ENCODE peak calls at places on chromosomes 4 and X, in ten cellular contexts. One of them, this sample, is unnamed.

GRCh38 chr4:71460368-71460767 is 121.5 kb downstream of the SLC4A4 start:
- DNase-seq in bronchial epithelial cell: no peak
- DNase-seq in mucosa of descending colon: peak
- DNase-seq in OCI-LY7: no peak
- DNase-seq in mesothelial cell of epicardium: no peak
- DNase-seq in A549: no peak
- DNase-seq in left ventricle myocardium inferior: no peak
- DNase-seq in dorsolateral prefrontal cortex: no peak
- DNase-seq in activated CD8-positive, alpha-beta T cell treated with anti-CD3 and anti-CD28 coated beads for 36 hours: no peak
- DNase-seq in MM.1S: no peak
- DNase-seq in this sample: no peak

GRCh38 chr4:119227690-119228089 is 15.2 kb downstream of the USP53 start:
- DNase-seq in bronchial epithelial cell: no peak
- DNase-seq in mucosa of descending colon: no peak
- DNase-seq in OCI-LY7: no peak
- DNase-seq in mesothelial cell of epicardium: no peak
- DNase-seq in A549: no peak
- DNase-seq in left ventricle myocardium inferior: no peak
- DNase-seq in dorsolateral prefrontal cortex: no peak
- DNase-seq in activated CD8-positive, alpha-beta T cell treated with anti-CD3 and anti-CD28 coated beads for 36 hours: no peak
- DNase-seq in MM.1S: no peak
- DNase-seq in this sample: no peak

GRCh38 chr4:7333801-7334421 is 100.8 kb downstream of the PSAPL1 start:
- DNase-seq in bronchial epithelial cell: no peak
- DNase-seq in mucosa of descending colon: peak
- DNase-seq in OCI-LY7: no peak
- DNase-seq in mesothelial cell of epicardium: no peak
- DNase-seq in A549: no peak
- DNase-seq in left ventricle myocardium inferior: no peak
- DNase-seq in dorsolateral prefrontal cortex: no peak
- DNase-seq in activated CD8-positive, alpha-beta T cell treated with anti-CD3 and anti-CD28 coated beads for 36 hours: no peak
- DNase-seq in MM.1S: no peak
- DNase-seq in this sample: no peak

GRCh38 chr4:8905773-8906667 is 34.4 kb upstream of the HMX1 start:
- DNase-seq in bronchial epithelial cell: no peak
- DNase-seq in mucosa of descending colon: no peak
- DNase-seq in OCI-LY7: no peak
- DNase-seq in mesothelial cell of epicardium: peak
- DNase-seq in A549: no peak
- DNase-seq in left ventricle myocardium inferior: no peak
- DNase-seq in dorsolateral prefrontal cortex: no peak
- DNase-seq in activated CD8-positive, alpha-beta T cell treated with anti-CD3 and anti-CD28 coated beads for 36 hours: no peak
- DNase-seq in MM.1S: no peak
- DNase-seq in this sample: no peak

GRCh38 chr4:131459430-131460101 is 1689.5 kb upstream of the PCDH10 start:
- DNase-seq in bronchial epithelial cell: no peak
- DNase-seq in mucosa of descending colon: no peak
- DNase-seq in OCI-LY7: peak
- DNase-seq in mesothelial cell of epicardium: no peak
- DNase-seq in A549: no peak
- DNase-seq in left ventricle myocardium inferior: no peak
- DNase-seq in dorsolateral prefrontal cortex: no peak
- DNase-seq in activated CD8-positive, alpha-beta T cell treated with anti-CD3 and anti-CD28 coated beads for 36 hours: peak
- DNase-seq in MM.1S: peak
- DNase-seq in this sample: no peak

GRCh38 chrX:77342028-77342427 is 105.2 kb upstream of the FGF16 start:
- DNase-seq in bronchial epithelial cell: no peak
- DNase-seq in mucosa of descending colon: no peak
- DNase-seq in OCI-LY7: no peak
- DNase-seq in mesothelial cell of epicardium: no peak
- DNase-seq in A549: no peak
- DNase-seq in left ventricle myocardium inferior: no peak
- DNase-seq in dorsolateral prefrontal cortex: no peak
- DNase-seq in activated CD8-positive, alpha-beta T cell treated with anti-CD3 and anti-CD28 coated beads for 36 hours: no peak
- DNase-seq in MM.1S: no peak
- DNase-seq in this sample: no peak

GRCh38 chr4:141630854-141631253 is 5.5 kb upstream of the IL15 start:
- DNase-seq in bronchial epithelial cell: no peak
- DNase-seq in mucosa of descending colon: no peak
- DNase-seq in OCI-LY7: no peak
- DNase-seq in mesothelial cell of epicardium: no peak
- DNase-seq in A549: no peak
- DNase-seq in left ventricle myocardium inferior: no peak
- DNase-seq in dorsolateral prefrontal cortex: no peak
- DNase-seq in activated CD8-positive, alpha-beta T cell treated with anti-CD3 and anti-CD28 coated beads for 36 hours: no peak
- DNase-seq in MM.1S: no peak
- DNase-seq in this sample: no peak

GRCh38 chr4:158869001-158869400 is 100.2 kb downstream of the FNIP2 start:
- DNase-seq in bronchial epithelial cell: no peak
- DNase-seq in mucosa of descending colon: no peak
- DNase-seq in OCI-LY7: no peak
- DNase-seq in mesothelial cell of epicardium: no peak
- DNase-seq in A549: no peak
- DNase-seq in left ventricle myocardium inferior: no peak
- DNase-seq in dorsolateral prefrontal cortex: no peak
- DNase-seq in activated CD8-positive, alpha-beta T cell treated with anti-CD3 and anti-CD28 coated beads for 36 hours: no peak
- DNase-seq in MM.1S: no peak
- DNase-seq in this sample: no peak

GRCh38 chrX:130347336-130347735 is 7.6 kb downstream of the SLC25A14 start:
- DNase-seq in bronchial epithelial cell: no peak
- DNase-seq in mucosa of descending colon: no peak
- DNase-seq in OCI-LY7: no peak
- DNase-seq in mesothelial cell of epicardium: no peak
- DNase-seq in A549: no peak
- DNase-seq in left ventricle myocardium inferior: no peak
- DNase-seq in dorsolateral prefrontal cortex: no peak
- DNase-seq in activated CD8-positive, alpha-beta T cell treated with anti-CD3 and anti-CD28 coated beads for 36 hours: no peak
- DNase-seq in MM.1S: no peak
- DNase-seq in this sample: no peak

DNA sequence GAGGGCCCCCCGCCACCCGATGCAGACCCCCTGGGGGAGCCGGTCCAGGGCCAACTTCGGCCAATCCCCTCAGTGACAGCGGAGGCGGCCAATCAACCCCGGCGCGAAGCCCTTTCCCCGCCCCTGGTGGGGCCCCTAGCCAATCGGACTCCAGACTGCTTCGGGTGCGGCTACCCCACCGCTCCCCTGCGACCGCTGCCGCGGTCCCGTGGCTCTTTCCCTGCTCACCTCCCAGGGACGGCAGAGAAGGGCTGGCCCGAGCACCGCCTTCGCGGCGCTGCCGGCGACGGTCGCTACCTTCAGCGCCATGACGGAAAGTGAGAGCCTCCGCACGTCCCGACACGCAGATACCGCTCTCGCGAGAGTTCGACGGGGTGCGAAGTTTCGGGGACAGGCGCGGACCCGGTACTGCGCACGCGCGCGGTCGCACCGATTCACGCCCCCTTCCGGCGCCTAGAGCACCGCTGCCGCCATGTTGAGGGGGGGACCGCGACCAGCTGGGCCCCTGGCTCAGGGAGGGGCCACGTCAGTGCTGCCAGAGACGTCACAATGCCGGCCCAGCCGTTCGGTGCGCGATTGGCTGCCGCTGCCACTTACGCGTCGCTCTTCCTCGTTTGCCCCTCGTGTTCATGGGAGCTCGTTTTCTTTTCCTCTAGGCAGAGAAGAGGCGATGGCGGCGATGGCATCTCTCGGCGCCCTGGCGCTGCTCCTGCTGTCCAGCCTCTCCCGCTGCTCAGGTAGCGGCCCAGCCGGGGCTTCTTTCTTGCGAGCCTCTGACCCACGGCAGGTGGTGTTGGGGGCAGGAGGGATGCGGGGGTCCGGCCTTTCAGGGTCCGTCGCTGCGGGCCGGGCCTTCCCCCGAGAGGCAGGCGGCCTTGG is at the start of the genes IDH3G and SSR4:
- DNase-seq in bronchial epithelial cell: peak
- DNase-seq in mucosa of descending colon: peak
- DNase-seq in OCI-LY7: peak
- DNase-seq in mesothelial cell of epicardium: peak
- DNase-seq in A549: peak
- DNase-seq in left ventricle myocardium inferior: peak
- DNase-seq in dorsolateral prefrontal cortex: peak
- DNase-seq in activated CD8-positive, alpha-beta T cell treated with anti-CD3 and anti-CD28 coated beads for 36 hours: peak
- DNase-seq in MM.1S: peak
- DNase-seq in this sample: peak
- TF ChIP-seq CTCF in bronchial epithelial cell: peak
- TF ChIP-seq CTCF in mucosa of descending colon: no peak
- TF ChIP-seq CTCF in OCI-LY7: no peak
- TF ChIP-seq CTCF in mesothelial cell of epicardium: no peak
- TF ChIP-seq CTCF in A549: no peak
- TF ChIP-seq CTCF in left ventricle myocardium inferior: peak
- TF ChIP-seq CTCF in dorsolateral prefrontal cortex: peak
- TF ChIP-seq CTCF in activated CD8-positive, alpha-beta T cell treated with anti-CD3 and anti-CD28 coated beads for 36 hours: no peak
- TF ChIP-seq CTCF in MM.1S: no peak
- TF ChIP-seq CTCF in this sample: no peak

GRCh38 chr4:11805837-11806236 is 377.1 kb upstream of the HS3ST1 start:
- DNase-seq in bronchial epithelial cell: peak
- DNase-seq in mucosa of descending colon: peak
- DNase-seq in OCI-LY7: peak
- DNase-seq in mesothelial cell of epicardium: no peak
- DNase-seq in A549: peak
- DNase-seq in left ventricle myocardium inferior: no peak
- DNase-seq in dorsolateral prefrontal cortex: no peak
- DNase-seq in activated CD8-positive, alpha-beta T cell treated with anti-CD3 and anti-CD28 coated beads for 36 hours: no peak
- DNase-seq in MM.1S: peak
- DNase-seq in this sample: peak
- TF ChIP-seq CTCF in bronchial epithelial cell: peak
- TF ChIP-seq CTCF in mucosa of descending colon: peak
- TF ChIP-seq CTCF in OCI-LY7: peak
- TF ChIP-seq CTCF in mesothelial cell of epicardium: no peak
- TF ChIP-seq CTCF in A549: peak
- TF ChIP-seq CTCF in left ventricle myocardium inferior: peak
- TF ChIP-seq CTCF in dorsolateral prefrontal cortex: peak
- TF ChIP-seq CTCF in activated CD8-positive, alpha-beta T cell treated with anti-CD3 and anti-CD28 coated beads for 36 hours: peak
- TF ChIP-seq CTCF in MM.1S: peak
- TF ChIP-seq CTCF in this sample: no peak

DNA sequence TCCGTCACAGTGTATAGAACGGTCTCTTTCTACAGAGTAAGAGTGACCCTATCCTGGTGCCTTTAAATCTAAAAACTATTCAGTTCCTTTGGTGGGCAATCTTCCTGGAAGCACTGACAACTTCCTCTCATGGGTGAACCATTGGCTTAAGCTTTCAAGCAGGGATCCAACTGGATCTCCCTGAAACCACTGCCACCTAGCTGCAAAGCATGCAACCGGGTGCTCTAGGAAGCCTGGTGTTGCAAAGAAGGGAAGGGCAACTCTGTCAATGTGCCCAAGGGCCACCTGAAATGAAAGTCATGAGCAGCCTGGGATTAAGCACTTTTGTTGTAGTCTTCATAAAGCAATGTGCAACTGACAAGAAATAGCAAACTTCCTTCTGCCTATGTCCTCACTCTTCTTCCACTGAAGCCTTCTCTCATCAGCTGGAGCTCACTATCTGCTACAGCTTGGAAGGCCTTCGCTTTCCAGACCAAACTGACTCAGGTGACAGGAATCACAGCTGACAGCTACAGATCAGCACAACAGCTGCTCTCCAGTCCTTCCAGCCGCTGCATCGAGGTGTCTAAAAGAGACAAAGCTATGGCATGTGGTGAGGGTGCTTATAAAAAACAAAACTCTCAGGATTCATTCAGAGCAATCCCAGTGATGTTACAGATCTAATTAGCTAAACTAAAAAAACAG is 46.1 kb downstream of the SETD7 start:
- DNase-seq in bronchial epithelial cell: peak
- DNase-seq in mucosa of descending colon: peak
- DNase-seq in OCI-LY7: peak
- DNase-seq in mesothelial cell of epicardium: no peak
- DNase-seq in A549: no peak
- DNase-seq in left ventricle myocardium inferior: no peak
- DNase-seq in dorsolateral prefrontal cortex: no peak
- DNase-seq in activated CD8-positive, alpha-beta T cell treated with anti-CD3 and anti-CD28 coated beads for 36 hours: no peak
- DNase-seq in MM.1S: no peak
- DNase-seq in this sample: no peak
- TF ChIP-seq CTCF in bronchial epithelial cell: peak
- TF ChIP-seq CTCF in mucosa of descending colon: no peak
- TF ChIP-seq CTCF in OCI-LY7: peak
- TF ChIP-seq CTCF in mesothelial cell of epicardium: no peak
- TF ChIP-seq CTCF in A549: peak
- TF ChIP-seq CTCF in left ventricle myocardium inferior: peak
- TF ChIP-seq CTCF in dorsolateral prefrontal cortex: peak
- TF ChIP-seq CTCF in activated CD8-positive, alpha-beta T cell treated with anti-CD3 and anti-CD28 coated beads for 36 hours: no peak
- TF ChIP-seq CTCF in MM.1S: peak
- TF ChIP-seq CTCF in this sample: peak

GRCh38 chrX:31213941-31214340 is 142.1 kb upstream of the FTHL17 start:
- DNase-seq in bronchial epithelial cell: peak
- DNase-seq in mucosa of descending colon: peak
- DNase-seq in OCI-LY7: peak
- DNase-seq in mesothelial cell of epicardium: no peak
- DNase-seq in A549: no peak
- DNase-seq in left ventricle myocardium inferior: no peak
- DNase-seq in dorsolateral prefrontal cortex: no peak
- DNase-seq in activated CD8-positive, alpha-beta T cell treated with anti-CD3 and anti-CD28 coated beads for 36 hours: peak
- DNase-seq in MM.1S: peak
- DNase-seq in this sample: peak
- TF ChIP-seq CTCF in bronchial epithelial cell: peak
- TF ChIP-seq CTCF in mucosa of descending colon: no peak
- TF ChIP-seq CTCF in OCI-LY7: peak
- TF ChIP-seq CTCF in mesothelial cell of epicardium: no peak
- TF ChIP-seq CTCF in A549: no peak
- TF ChIP-seq CTCF in left ventricle myocardium inferior: peak
- TF ChIP-seq CTCF in dorsolateral prefrontal cortex: peak
- TF ChIP-seq CTCF in activated CD8-positive, alpha-beta T cell treated with anti-CD3 and anti-CD28 coated beads for 36 hours: no peak
- TF ChIP-seq CTCF in MM.1S: peak
- TF ChIP-seq CTCF in this sample: no peak

DNA sequence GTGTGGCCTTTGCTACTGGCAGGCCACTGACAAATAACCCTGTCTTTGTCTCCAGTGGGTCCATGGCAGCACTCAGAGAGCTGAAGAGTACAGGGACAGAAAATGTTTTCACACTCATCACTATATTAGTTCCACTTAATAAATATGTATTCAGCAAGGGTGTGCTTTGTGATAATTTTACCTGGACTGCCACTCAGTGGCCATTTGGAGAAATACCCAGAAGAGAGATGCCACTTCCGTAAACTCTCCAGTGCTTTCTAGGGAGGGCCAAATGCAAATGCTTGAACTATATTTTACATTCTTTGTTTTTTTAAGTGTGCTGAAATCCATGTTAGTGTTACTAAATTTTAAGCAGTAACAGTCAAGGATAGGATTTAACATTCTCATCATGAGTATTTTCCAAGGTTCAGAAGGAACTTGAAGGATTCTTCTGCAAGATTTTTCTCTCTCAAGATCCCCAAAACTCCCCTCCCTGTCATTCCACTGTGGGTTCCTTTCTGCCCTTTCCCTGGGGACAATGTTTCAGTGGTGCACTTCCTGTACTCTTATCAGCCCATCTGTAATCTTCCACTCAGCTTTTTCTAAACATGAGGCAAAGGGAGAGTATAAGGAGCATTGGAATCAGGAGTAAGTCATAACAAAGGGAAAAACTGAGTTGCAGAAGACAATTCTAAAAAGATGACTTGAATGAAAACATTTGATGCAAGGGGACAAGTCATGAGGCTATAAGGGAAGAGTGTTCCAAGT is 46.0 kb downstream of the TFDP3 start:
- DNase-seq in bronchial epithelial cell: peak
- DNase-seq in mucosa of descending colon: peak
- DNase-seq in OCI-LY7: peak
- DNase-seq in mesothelial cell of epicardium: no peak
- DNase-seq in A549: peak
- DNase-seq in left ventricle myocardium inferior: no peak
- DNase-seq in dorsolateral prefrontal cortex: no peak
- DNase-seq in activated CD8-positive, alpha-beta T cell treated with anti-CD3 and anti-CD28 coated beads for 36 hours: no peak
- DNase-seq in MM.1S: peak
- DNase-seq in this sample: peak
- TF ChIP-seq CTCF in bronchial epithelial cell: peak
- TF ChIP-seq CTCF in mucosa of descending colon: peak
- TF ChIP-seq CTCF in OCI-LY7: peak
- TF ChIP-seq CTCF in mesothelial cell of epicardium: peak
- TF ChIP-seq CTCF in A549: peak
- TF ChIP-seq CTCF in left ventricle myocardium inferior: peak
- TF ChIP-seq CTCF in dorsolateral prefrontal cortex: peak
- TF ChIP-seq CTCF in activated CD8-positive, alpha-beta T cell treated with anti-CD3 and anti-CD28 coated beads for 36 hours: no peak
- TF ChIP-seq CTCF in MM.1S: peak
- TF ChIP-seq CTCF in this sample: peak